ENCODE peak calls at places on chromosomes 12 and 14, in six cellular contexts. One of them, this sample, is unnamed.

GRCh38 chr14:72430457-72430856 is 463.4 kb downstream of the DPF3 start:
- DNase-seq in fibroblast of mammary gland: no peak
- DNase-seq in coronary artery: no peak
- DNase-seq in lower leg skin: no peak
- DNase-seq in AG04449: no peak
- DNase-seq in fibroblast of lung: no peak
- DNase-seq in this sample: no peak

GRCh38 chr12:113152196-113152834 is 2.8 kb downstream of the CFAP73 start:
- DNase-seq in AG04449: no peak
- DNase-seq in fibroblast of mammary gland: no peak
- DNase-seq in fibroblast of lung: no peak
- DNase-seq in coronary artery: no peak
- DNase-seq in lower leg skin: no peak
- DNase-seq in this sample: no peak

GRCh38 chr12:89345830-89346740 is 6.2 kb downstream of the DUSP6 start:
- DNase-seq in fibroblast of lung: peak; percentile 69
- DNase-seq in fibroblast of mammary gland: peak; percentile 68
- DNase-seq in coronary artery: no peak
- DNase-seq in lower leg skin: peak; percentile 69
- DNase-seq in AG04449: no peak
- DNase-seq in this sample: no peak

GRCh38 chr12:110079477-110080400 is 31.4 kb upstream of the C12orf76 start:
- DNase-seq in AG04449: no peak
- DNase-seq in fibroblast of lung: no peak
- DNase-seq in coronary artery: no peak
- DNase-seq in fibroblast of mammary gland: no peak
- DNase-seq in lower leg skin: peak; percentile 29
- DNase-seq in this sample: no peak

GRCh38 chr12:111570090-111570961 is 28.8 kb downstream of the ATXN2 start:
- DNase-seq in fibroblast of lung: peak; percentile 70
- DNase-seq in AG04449: peak; percentile 61
- DNase-seq in fibroblast of mammary gland: peak; percentile 77
- DNase-seq in lower leg skin: no peak
- DNase-seq in coronary artery: no peak
- DNase-seq in this sample: no peak

GRCh38 chr12:12376636-12377448 is 20.0 kb downstream of the BORCS5 start:
- DNase-seq in fibroblast of mammary gland: peak; percentile 85
- DNase-seq in fibroblast of lung: peak; percentile 90
- DNase-seq in coronary artery: no peak
- DNase-seq in AG04449: peak; percentile 52
- DNase-seq in lower leg skin: no peak
- DNase-seq in this sample: no peak

GRCh38 chr12:103571286-103571685 is 15.8 kb upstream of the STAB2 start:
- DNase-seq in fibroblast of lung: no peak
- DNase-seq in coronary artery: no peak
- DNase-seq in fibroblast of mammary gland: no peak
- DNase-seq in AG04449: no peak
- DNase-seq in lower leg skin: no peak
- DNase-seq in this sample: no peak

GRCh38 chr12:69161835-69162234 is 77.5 kb upstream of the CPSF6 start:
- DNase-seq in fibroblast of mammary gland: peak; percentile 28
- DNase-seq in fibroblast of lung: peak; percentile 9
- DNase-seq in AG04449: no peak
- DNase-seq in coronary artery: no peak
- DNase-seq in lower leg skin: no peak
- DNase-seq in this sample: no peak

GRCh38 chr14:86574026-86574777 is 1044.3 kb downstream of the FLRT2 start:
- DNase-seq in lower leg skin: no peak
- DNase-seq in fibroblast of mammary gland: peak; percentile 70
- DNase-seq in coronary artery: no peak
- DNase-seq in AG04449: peak; percentile 53
- DNase-seq in fibroblast of lung: peak; percentile 20
- DNase-seq in this sample: no peak

GRCh38 chr12:127559349-127560040 is 707.5 kb upstream of the TMEM132C start:
- DNase-seq in fibroblast of lung: peak; percentile 81
- DNase-seq in lower leg skin: no peak
- DNase-seq in AG04449: peak; percentile 92
- DNase-seq in fibroblast of mammary gland: peak; percentile 97
- DNase-seq in coronary artery: no peak
- DNase-seq in this sample: no peak

GRCh38 chr12:57844725-57845477 is 1.6 kb downstream of the CTDSP2 start:
- DNase-seq in coronary artery: peak; percentile 96
- DNase-seq in fibroblast of mammary gland: peak; percentile 94
- DNase-seq in lower leg skin: peak; percentile 73
- DNase-seq in AG04449: no peak
- DNase-seq in fibroblast of lung: peak; percentile 96
- DNase-seq in this sample: no peak

GRCh38 chr12:104582739-104583138 is 126.0 kb downstream of the CHST11 start:
- DNase-seq in coronary artery: no peak
- DNase-seq in AG04449: no peak
- DNase-seq in fibroblast of lung: no peak
- DNase-seq in lower leg skin: no peak
- DNase-seq in fibroblast of mammary gland: no peak
- DNase-seq in this sample: no peak

GRCh38 chr14:59175404-59175803 is 13.1 kb upstream of the DAAM1 start:
- DNase-seq in AG04449: no peak
- DNase-seq in coronary artery: no peak
- DNase-seq in fibroblast of lung: no peak
- DNase-seq in fibroblast of mammary gland: no peak
- DNase-seq in lower leg skin: no peak
- DNase-seq in this sample: no peak

GRCh38 chr12:12273291-12273957 is 6.6 kb upstream of the LRP6 start:
- DNase-seq in fibroblast of lung: no peak
- DNase-seq in lower leg skin: no peak
- DNase-seq in AG04449: no peak
- DNase-seq in fibroblast of mammary gland: no peak
- DNase-seq in coronary artery: no peak
- DNase-seq in this sample: no peak

GRCh38 chr14:99309220-99309766 is 37.3 kb upstream of the BCL11B start:
- DNase-seq in AG04449: no peak
- DNase-seq in fibroblast of mammary gland: no peak
- DNase-seq in fibroblast of lung: no peak
- DNase-seq in lower leg skin: no peak
- DNase-seq in coronary artery: peak; percentile 5
- DNase-seq in this sample: no peak

GRCh38 chr12:70251226-70251625 is 8.0 kb downstream of the CNOT2 start:
- DNase-seq in lower leg skin: no peak
- DNase-seq in fibroblast of mammary gland: no peak
- DNase-seq in coronary artery: no peak
- DNase-seq in fibroblast of lung: no peak
- DNase-seq in AG04449: no peak
- DNase-seq in this sample: no peak

GRCh38 chr14:31825459-31825858 is 251.6 kb upstream of the ARHGAP5 start:
- DNase-seq in fibroblast of mammary gland: no peak
- DNase-seq in fibroblast of lung: no peak
- DNase-seq in coronary artery: no peak
- DNase-seq in AG04449: no peak
- DNase-seq in lower leg skin: no peak
- DNase-seq in this sample: no peak

GRCh38 chr12:46531059-46531785 is 158.6 kb upstream of the SLC38A2 start:
- DNase-seq in lower leg skin: no peak
- DNase-seq in fibroblast of lung: no peak
- DNase-seq in coronary artery: no peak
- DNase-seq in AG04449: no peak
- DNase-seq in fibroblast of mammary gland: no peak
- DNase-seq in this sample: no peak

GRCh38 chr14:100880271-100881101 is 23.0 kb downstream of the RTL1 start:
- DNase-seq in coronary artery: no peak
- DNase-seq in fibroblast of mammary gland: no peak
- DNase-seq in AG04449: no peak
- DNase-seq in lower leg skin: no peak
- DNase-seq in fibroblast of lung: no peak
- DNase-seq in this sample: no peak

GRCh38 chr14:23582906-23583760 is 4.5 kb upstream of the JPH4 start:
- DNase-seq in lower leg skin: no peak
- DNase-seq in fibroblast of lung: no peak
- DNase-seq in fibroblast of mammary gland: no peak
- DNase-seq in AG04449: no peak
- DNase-seq in coronary artery: no peak
- DNase-seq in this sample: no peak

DNA sequence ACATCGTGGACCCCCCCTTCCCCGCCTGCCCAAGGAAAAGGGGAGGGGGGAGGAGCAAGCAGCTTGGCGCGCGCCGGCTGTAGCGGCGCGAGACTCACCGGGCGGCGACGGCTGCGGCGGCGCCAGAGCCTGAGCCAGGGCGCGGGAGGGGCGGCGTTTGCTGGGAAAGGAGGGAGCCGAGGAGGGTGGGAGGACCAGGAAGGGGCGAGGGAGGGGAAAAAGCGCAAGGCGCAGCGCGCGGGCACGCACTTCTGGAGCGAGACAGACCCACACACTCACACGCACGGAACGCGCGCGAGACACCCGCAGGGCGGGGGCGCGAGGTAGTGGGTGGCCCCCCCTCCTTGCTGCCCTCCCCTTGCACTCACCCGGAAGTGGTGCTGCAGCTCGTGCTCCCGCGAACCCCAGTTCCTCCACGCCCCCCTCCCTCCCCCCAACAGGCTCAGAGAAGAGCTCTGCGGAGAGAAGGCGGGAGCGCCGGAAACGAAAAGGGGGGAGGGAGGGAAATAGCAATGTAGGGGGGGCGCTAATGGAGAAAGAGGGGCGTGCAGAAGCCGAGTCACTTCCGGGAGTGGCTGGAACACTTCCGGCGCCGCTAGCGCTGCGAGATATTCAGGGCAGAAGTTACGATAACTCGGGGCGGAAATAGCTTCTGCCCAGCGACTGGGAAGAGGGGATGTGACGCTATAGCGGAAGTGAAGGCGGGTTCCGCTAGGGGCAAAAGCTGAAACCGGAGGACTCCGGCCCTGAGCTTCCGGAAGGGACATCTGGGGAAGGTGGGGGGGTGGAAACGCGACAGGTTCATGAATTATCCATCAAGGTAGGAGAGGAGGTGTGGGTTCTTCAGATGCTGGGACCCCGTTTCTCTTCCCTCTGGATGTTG is at the start of gene ZNF384:
- DNase-seq in lower leg skin: peak; percentile 98
- DNase-seq in fibroblast of mammary gland: peak; percentile 99
- DNase-seq in coronary artery: peak; percentile 99
- DNase-seq in fibroblast of lung: peak; percentile 99
- DNase-seq in AG04449: peak; percentile 93
- DNase-seq in this sample: peak; percentile 82
- TF ChIP-seq CTCF in lower leg skin: no peak
- TF ChIP-seq CTCF in fibroblast of mammary gland: no peak
- TF ChIP-seq CTCF in coronary artery: peak; percentile 21
- TF ChIP-seq CTCF in fibroblast of lung: no peak
- TF ChIP-seq CTCF in AG04449: no peak
- TF ChIP-seq CTCF in this sample: no peak

DNA sequence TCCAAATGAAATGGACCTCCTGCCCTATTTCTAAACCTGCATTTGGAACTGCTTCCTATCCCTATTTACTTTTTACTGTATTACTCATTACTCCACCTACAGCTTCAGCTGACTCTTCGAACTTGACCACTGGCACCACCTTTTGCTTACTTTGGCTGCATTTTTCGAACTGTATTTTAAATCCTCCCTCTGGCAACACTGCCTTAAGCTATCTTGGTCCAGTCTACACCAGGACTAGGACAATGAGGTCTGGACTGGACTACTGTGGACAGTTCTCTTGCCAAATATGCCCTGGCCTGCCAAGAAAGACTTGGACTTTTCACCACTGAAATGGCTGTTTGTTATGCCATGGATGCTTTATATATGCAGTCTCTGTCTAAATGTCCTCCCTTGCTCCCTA is 328.1 kb downstream of the BTG1 start:
- DNase-seq in AG04449: no peak
- DNase-seq in fibroblast of lung: no peak
- DNase-seq in fibroblast of mammary gland: peak; percentile 14
- DNase-seq in coronary artery: no peak
- DNase-seq in lower leg skin: no peak
- DNase-seq in this sample: no peak
- TF ChIP-seq CTCF in AG04449: no peak
- TF ChIP-seq CTCF in fibroblast of lung: no peak
- TF ChIP-seq CTCF in fibroblast of mammary gland: no peak
- TF ChIP-seq CTCF in coronary artery: no peak
- TF ChIP-seq CTCF in lower leg skin: no peak
- TF ChIP-seq CTCF in this sample: no peak

DNA sequence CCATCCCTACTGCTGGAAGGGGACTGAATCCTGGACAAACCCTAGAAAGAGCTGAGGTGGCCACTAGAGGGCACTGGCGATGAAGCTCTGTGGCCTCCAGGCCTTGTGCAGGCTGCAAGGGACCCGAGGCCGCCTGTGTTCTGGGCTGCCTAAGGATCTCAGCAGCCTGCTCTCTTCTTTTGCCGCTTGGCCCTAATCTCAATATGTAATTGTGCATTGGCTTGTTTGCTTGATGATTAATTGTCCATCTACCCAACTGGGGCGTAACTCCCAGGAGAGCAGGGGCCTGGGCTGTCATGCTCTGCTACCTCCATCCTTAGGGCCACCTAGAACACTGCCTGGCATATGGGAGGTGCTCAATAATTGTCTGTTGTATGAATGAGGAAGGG is 73.8 kb downstream of the SYNE3 start:
- DNase-seq in AG04449: no peak
- DNase-seq in lower leg skin: peak; percentile 80
- DNase-seq in fibroblast of lung: peak; percentile 83
- DNase-seq in coronary artery: peak; percentile 83
- DNase-seq in fibroblast of mammary gland: peak; percentile 81
- DNase-seq in this sample: peak; percentile 78
- TF ChIP-seq CTCF in AG04449: peak; percentile 93
- TF ChIP-seq CTCF in lower leg skin: no peak
- TF ChIP-seq CTCF in fibroblast of lung: peak; percentile 95
- TF ChIP-seq CTCF in coronary artery: peak; percentile 67
- TF ChIP-seq CTCF in fibroblast of mammary gland: peak; percentile 93
- TF ChIP-seq CTCF in this sample: peak; percentile 81

GRCh38 chr14:60723218-60724079 is 702 bp downstream of the SIX4 start:
- DNase-seq in coronary artery: peak; percentile 74
- DNase-seq in AG04449: no peak
- DNase-seq in fibroblast of lung: peak; percentile 62
- DNase-seq in fibroblast of mammary gland: peak; percentile 52
- DNase-seq in lower leg skin: no peak
- DNase-seq in this sample: peak; percentile 75

GRCh38 chr14:60721331-60722162 is 2.6 kb downstream of the SIX4 start:
- DNase-seq in lower leg skin: no peak
- DNase-seq in AG04449: no peak
- DNase-seq in fibroblast of mammary gland: peak; percentile 68
- DNase-seq in fibroblast of lung: peak; percentile 80
- DNase-seq in coronary artery: peak; percentile 73
- DNase-seq in this sample: peak; percentile 79

GRCh38 chr14:60724080-60724618 is at the start of gene SIX4:
- DNase-seq in AG04449: peak; percentile 42
- DNase-seq in lower leg skin: peak; percentile 30
- DNase-seq in fibroblast of lung: peak; percentile 89
- DNase-seq in coronary artery: peak; percentile 79
- DNase-seq in fibroblast of mammary gland: peak; percentile 82
- DNase-seq in this sample: peak; percentile 71

GRCh38 chr14:60722163-60722835 is 1.9 kb downstream of the SIX4 start:
- DNase-seq in fibroblast of lung: peak; percentile 70
- DNase-seq in fibroblast of mammary gland: peak; percentile 64
- DNase-seq in lower leg skin: no peak
- DNase-seq in AG04449: no peak
- DNase-seq in coronary artery: no peak
- DNase-seq in this sample: peak; percentile 72

GRCh38 chr14:60722836-60723217 is 1.3 kb downstream of the SIX4 start:
- DNase-seq in fibroblast of mammary gland: peak; percentile 6
- DNase-seq in coronary artery: no peak
- DNase-seq in fibroblast of lung: peak; percentile 25
- DNase-seq in AG04449: no peak
- DNase-seq in lower leg skin: no peak
- DNase-seq in this sample: no peak
- TF ChIP-seq CTCF in fibroblast of mammary gland: no peak
- TF ChIP-seq CTCF in coronary artery: no peak
- TF ChIP-seq CTCF in fibroblast of lung: no peak
- TF ChIP-seq CTCF in AG04449: no peak
- TF ChIP-seq CTCF in lower leg skin: no peak
- TF ChIP-seq CTCF in this sample: no peak